ENCODE peak calls at places on chromosome 5, in eight cellular contexts. One of them, this sample, is unnamed.

GRCh38 chr5:136123236-136123768 is 9.3 kb upstream of the SMAD5 start:
- DNase-seq in brain microvascular endothelial cell: no peak
- DNase-seq in lung: no peak
- DNase-seq in epithelial cell of esophagus: peak
- DNase-seq in lower lobe of right lung: no peak
- DNase-seq in fibroblast of mammary gland: peak
- DNase-seq in A549: peak
- DNase-seq in psoas muscle: no peak
- DNase-seq in this sample: no peak

GRCh38 chr5:7576023-7576715 is 180.2 kb downstream of the ADCY2 start:
- DNase-seq in brain microvascular endothelial cell: no peak
- DNase-seq in lung: no peak
- DNase-seq in epithelial cell of esophagus: no peak
- DNase-seq in lower lobe of right lung: no peak
- DNase-seq in fibroblast of mammary gland: no peak
- DNase-seq in A549: no peak
- DNase-seq in psoas muscle: peak
- DNase-seq in this sample: no peak

GRCh38 chr5:96829336-96829735 is 21.6 kb upstream of the ERAP1 start:
- DNase-seq in brain microvascular endothelial cell: no peak
- DNase-seq in lung: no peak
- DNase-seq in epithelial cell of esophagus: no peak
- DNase-seq in lower lobe of right lung: no peak
- DNase-seq in fibroblast of mammary gland: no peak
- DNase-seq in A549: no peak
- DNase-seq in psoas muscle: no peak
- DNase-seq in this sample: no peak

GRCh38 chr5:167867281-167867680 is 424.2 kb upstream of the WWC1 start:
- DNase-seq in brain microvascular endothelial cell: no peak
- DNase-seq in lung: no peak
- DNase-seq in epithelial cell of esophagus: no peak
- DNase-seq in lower lobe of right lung: no peak
- DNase-seq in fibroblast of mammary gland: no peak
- DNase-seq in A549: no peak
- DNase-seq in psoas muscle: no peak
- DNase-seq in this sample: no peak

GRCh38 chr5:120252839-120253238 is 211.3 kb upstream of the PRR16 start:
- DNase-seq in brain microvascular endothelial cell: peak
- DNase-seq in lung: no peak
- DNase-seq in epithelial cell of esophagus: peak
- DNase-seq in lower lobe of right lung: no peak
- DNase-seq in fibroblast of mammary gland: peak
- DNase-seq in A549: no peak
- DNase-seq in psoas muscle: no peak
- DNase-seq in this sample: peak

GRCh38 chr5:56525117-56525516 is 290.2 kb upstream of the MAP3K1 start:
- DNase-seq in brain microvascular endothelial cell: peak
- DNase-seq in lung: no peak
- DNase-seq in epithelial cell of esophagus: peak
- DNase-seq in lower lobe of right lung: no peak
- DNase-seq in fibroblast of mammary gland: peak
- DNase-seq in A549: no peak
- DNase-seq in psoas muscle: no peak
- DNase-seq in this sample: no peak

GRCh38 chr5:74167206-74167929 is 473.2 kb downstream of the ENC1 start:
- DNase-seq in brain microvascular endothelial cell: peak
- DNase-seq in lung: no peak
- DNase-seq in epithelial cell of esophagus: peak
- DNase-seq in lower lobe of right lung: no peak
- DNase-seq in fibroblast of mammary gland: peak
- DNase-seq in A549: peak
- DNase-seq in psoas muscle: no peak
- DNase-seq in this sample: peak

GRCh38 chr5:140345919-140346347 is 470 bp downstream of the HBEGF start:
- DNase-seq in brain microvascular endothelial cell: peak
- DNase-seq in lung: peak
- DNase-seq in epithelial cell of esophagus: peak
- DNase-seq in lower lobe of right lung: peak
- DNase-seq in fibroblast of mammary gland: peak
- DNase-seq in A549: peak
- DNase-seq in psoas muscle: peak
- DNase-seq in this sample: peak

GRCh38 chr5:108670591-108671335 is 76.9 kb upstream of the FER start:
- DNase-seq in brain microvascular endothelial cell: no peak
- DNase-seq in lung: no peak
- DNase-seq in epithelial cell of esophagus: no peak
- DNase-seq in lower lobe of right lung: no peak
- DNase-seq in fibroblast of mammary gland: no peak
- DNase-seq in A549: no peak
- DNase-seq in psoas muscle: no peak
- DNase-seq in this sample: peak

GRCh38 chr5:57277085-57277484 is 103.2 kb downstream of the GPBP1 start:
- DNase-seq in brain microvascular endothelial cell: no peak
- DNase-seq in lung: no peak
- DNase-seq in epithelial cell of esophagus: peak
- DNase-seq in lower lobe of right lung: no peak
- DNase-seq in fibroblast of mammary gland: peak
- DNase-seq in A549: peak
- DNase-seq in psoas muscle: no peak
- DNase-seq in this sample: peak

GRCh38 chr5:67462150-67462549 is 265.6 kb upstream of the CD180 start:
- DNase-seq in brain microvascular endothelial cell: no peak
- DNase-seq in lung: no peak
- DNase-seq in epithelial cell of esophagus: no peak
- DNase-seq in lower lobe of right lung: no peak
- DNase-seq in fibroblast of mammary gland: peak
- DNase-seq in A549: no peak
- DNase-seq in psoas muscle: no peak
- DNase-seq in this sample: no peak

GRCh38 chr5:33969572-33970452 is 14.7 kb downstream of the SLC45A2 start:
- DNase-seq in brain microvascular endothelial cell: peak
- DNase-seq in lung: no peak
- DNase-seq in epithelial cell of esophagus: peak
- DNase-seq in lower lobe of right lung: no peak
- DNase-seq in fibroblast of mammary gland: peak
- DNase-seq in A549: peak
- DNase-seq in psoas muscle: no peak
- DNase-seq in this sample: peak

GRCh38 chr5:167448376-167448775 is 843.1 kb upstream of the WWC1 start:
- DNase-seq in brain microvascular endothelial cell: no peak
- DNase-seq in lung: no peak
- DNase-seq in epithelial cell of esophagus: no peak
- DNase-seq in lower lobe of right lung: no peak
- DNase-seq in fibroblast of mammary gland: no peak
- DNase-seq in A549: no peak
- DNase-seq in psoas muscle: no peak
- DNase-seq in this sample: no peak

GRCh38 chr5:35313296-35313695 is 83.0 kb upstream of the PRLR start:
- DNase-seq in brain microvascular endothelial cell: peak
- DNase-seq in lung: no peak
- DNase-seq in epithelial cell of esophagus: peak
- DNase-seq in lower lobe of right lung: no peak
- DNase-seq in fibroblast of mammary gland: peak
- DNase-seq in A549: no peak
- DNase-seq in psoas muscle: no peak
- DNase-seq in this sample: peak

GRCh38 chr5:41347569-41347968 is 134.2 kb upstream of the C6 start:
- DNase-seq in brain microvascular endothelial cell: no peak
- DNase-seq in lung: no peak
- DNase-seq in epithelial cell of esophagus: no peak
- DNase-seq in lower lobe of right lung: no peak
- DNase-seq in fibroblast of mammary gland: no peak
- DNase-seq in A549: no peak
- DNase-seq in psoas muscle: no peak
- DNase-seq in this sample: no peak

GRCh38 chr5:34959323-34959722 is 30.0 kb downstream of the DNAJC21 start:
- DNase-seq in brain microvascular endothelial cell: peak
- DNase-seq in lung: no peak
- DNase-seq in epithelial cell of esophagus: peak
- DNase-seq in lower lobe of right lung: no peak
- DNase-seq in fibroblast of mammary gland: peak
- DNase-seq in A549: no peak
- DNase-seq in psoas muscle: no peak
- DNase-seq in this sample: peak

GRCh38 chr5:59661939-59662615 is 231.4 kb downstream of the PDE4D start:
- DNase-seq in brain microvascular endothelial cell: no peak
- DNase-seq in lung: no peak
- DNase-seq in epithelial cell of esophagus: no peak
- DNase-seq in lower lobe of right lung: no peak
- DNase-seq in fibroblast of mammary gland: no peak
- DNase-seq in A549: no peak
- DNase-seq in psoas muscle: no peak
- DNase-seq in this sample: peak

GRCh38 chr5:78905084-78905938 is 79.8 kb downstream of the ARSB start:
- DNase-seq in brain microvascular endothelial cell: no peak
- DNase-seq in lung: no peak
- DNase-seq in epithelial cell of esophagus: no peak
- DNase-seq in lower lobe of right lung: no peak
- DNase-seq in fibroblast of mammary gland: peak
- DNase-seq in A549: no peak
- DNase-seq in psoas muscle: no peak
- DNase-seq in this sample: no peak

GRCh38 chr5:78903936-78904335 is 81.2 kb downstream of the ARSB start:
- DNase-seq in brain microvascular endothelial cell: no peak
- DNase-seq in lung: no peak
- DNase-seq in epithelial cell of esophagus: peak
- DNase-seq in lower lobe of right lung: no peak
- DNase-seq in fibroblast of mammary gland: peak
- DNase-seq in A549: no peak
- DNase-seq in psoas muscle: no peak
- DNase-seq in this sample: peak

GRCh38 chr5:78895616-78896015 is 89.5 kb downstream of the ARSB start:
- DNase-seq in brain microvascular endothelial cell: no peak
- DNase-seq in lung: no peak
- DNase-seq in epithelial cell of esophagus: peak
- DNase-seq in lower lobe of right lung: no peak
- DNase-seq in fibroblast of mammary gland: peak
- DNase-seq in A549: no peak
- DNase-seq in psoas muscle: no peak
- DNase-seq in this sample: no peak

GRCh38 chr5:78896128-78896527 is 89.0 kb downstream of the ARSB start:
- DNase-seq in brain microvascular endothelial cell: peak
- DNase-seq in lung: no peak
- DNase-seq in epithelial cell of esophagus: peak
- DNase-seq in lower lobe of right lung: no peak
- DNase-seq in fibroblast of mammary gland: peak
- DNase-seq in A549: no peak
- DNase-seq in psoas muscle: no peak
- DNase-seq in this sample: peak

DNA sequence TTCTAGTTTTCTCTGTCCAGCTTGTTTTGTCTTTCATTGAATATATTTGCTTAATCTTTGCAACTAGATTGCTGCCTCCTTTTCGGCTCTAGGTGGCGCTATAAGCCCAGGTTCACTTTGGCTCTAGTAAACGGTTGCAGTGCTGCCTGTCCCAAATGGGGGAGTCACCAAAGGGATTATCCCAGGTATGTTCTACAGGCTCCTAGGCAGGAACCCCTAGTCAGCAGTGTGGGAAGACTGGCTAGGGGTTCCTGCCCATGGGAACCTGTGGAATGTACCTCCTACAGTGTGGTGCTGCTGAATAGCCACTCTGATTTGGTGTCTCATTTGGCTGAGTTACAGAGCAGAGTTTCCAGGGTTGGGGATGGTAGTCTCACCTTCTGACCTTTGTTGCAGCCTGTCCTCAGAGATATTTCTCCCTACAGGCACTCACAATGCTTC is 85.2 kb downstream of the ARSB start:
- DNase-seq in brain microvascular endothelial cell: peak
- DNase-seq in lung: peak
- DNase-seq in epithelial cell of esophagus: peak
- DNase-seq in lower lobe of right lung: peak
- DNase-seq in fibroblast of mammary gland: peak
- DNase-seq in A549: peak
- DNase-seq in psoas muscle: no peak
- DNase-seq in this sample: peak
- TF ChIP-seq CTCF in brain microvascular endothelial cell: peak
- TF ChIP-seq CTCF in lung: peak
- TF ChIP-seq CTCF in epithelial cell of esophagus: peak
- TF ChIP-seq CTCF in lower lobe of right lung: peak
- TF ChIP-seq CTCF in fibroblast of mammary gland: peak
- TF ChIP-seq CTCF in A549: peak
- TF ChIP-seq CTCF in psoas muscle: peak
- TF ChIP-seq CTCF in this sample: peak

GRCh38 chr5:124651663-124652513 is 94.6 kb downstream of the ZNF608 start:
- DNase-seq in brain microvascular endothelial cell: peak
- DNase-seq in lung: peak
- DNase-seq in epithelial cell of esophagus: peak
- DNase-seq in lower lobe of right lung: peak
- DNase-seq in fibroblast of mammary gland: no peak
- DNase-seq in A549: peak
- DNase-seq in psoas muscle: peak
- DNase-seq in this sample: peak

GRCh38 chr5:124647393-124647792 is 99.0 kb downstream of the ZNF608 start:
- DNase-seq in brain microvascular endothelial cell: no peak
- DNase-seq in lung: no peak
- DNase-seq in epithelial cell of esophagus: no peak
- DNase-seq in lower lobe of right lung: no peak
- DNase-seq in fibroblast of mammary gland: no peak
- DNase-seq in A549: no peak
- DNase-seq in psoas muscle: no peak
- DNase-seq in this sample: no peak

GRCh38 chr5:124649548-124650501 is 96.6 kb downstream of the ZNF608 start:
- DNase-seq in brain microvascular endothelial cell: peak
- DNase-seq in lung: peak
- DNase-seq in epithelial cell of esophagus: peak
- DNase-seq in lower lobe of right lung: peak
- DNase-seq in fibroblast of mammary gland: peak
- DNase-seq in A549: no peak
- DNase-seq in psoas muscle: peak
- DNase-seq in this sample: peak

GRCh38 chr5:124650960-124651662 is 95.3 kb downstream of the ZNF608 start:
- DNase-seq in brain microvascular endothelial cell: peak
- DNase-seq in lung: no peak
- DNase-seq in epithelial cell of esophagus: no peak
- DNase-seq in lower lobe of right lung: no peak
- DNase-seq in fibroblast of mammary gland: peak
- DNase-seq in A549: no peak
- DNase-seq in psoas muscle: no peak
- DNase-seq in this sample: peak

GRCh38 chr5:124648902-124649467 is 97.5 kb downstream of the ZNF608 start:
- DNase-seq in brain microvascular endothelial cell: no peak
- DNase-seq in lung: no peak
- DNase-seq in epithelial cell of esophagus: no peak
- DNase-seq in lower lobe of right lung: no peak
- DNase-seq in fibroblast of mammary gland: no peak
- DNase-seq in A549: no peak
- DNase-seq in psoas muscle: no peak
- DNase-seq in this sample: no peak
- H3K4me3 ChIP-seq in brain microvascular endothelial cell: no peak
- H3K4me3 ChIP-seq in lung: no peak
- H3K4me3 ChIP-seq in epithelial cell of esophagus: no peak
- H3K4me3 ChIP-seq in lower lobe of right lung: peak
- H3K4me3 ChIP-seq in fibroblast of mammary gland: no peak
- H3K4me3 ChIP-seq in A549: no peak
- H3K4me3 ChIP-seq in psoas muscle: peak
- H3K4me3 ChIP-seq in this sample: no peak

GRCh38 chr5:174799146-174799545 is 74.8 kb downstream of the MSX2 start:
- DNase-seq in brain microvascular endothelial cell: no peak
- DNase-seq in lung: no peak
- DNase-seq in epithelial cell of esophagus: no peak
- DNase-seq in lower lobe of right lung: no peak
- DNase-seq in fibroblast of mammary gland: peak
- DNase-seq in A549: no peak
- DNase-seq in psoas muscle: no peak
- DNase-seq in this sample: peak
- TF ChIP-seq CTCF in brain microvascular endothelial cell: no peak
- TF ChIP-seq CTCF in lung: no peak
- TF ChIP-seq CTCF in epithelial cell of esophagus: no peak
- TF ChIP-seq CTCF in lower lobe of right lung: no peak
- TF ChIP-seq CTCF in fibroblast of mammary gland: no peak
- TF ChIP-seq CTCF in A549: no peak
- TF ChIP-seq CTCF in psoas muscle: no peak
- TF ChIP-seq CTCF in this sample: no peak

GRCh38 chr5:157047898-157048297 is 11.0 kb downstream of the HAVCR1 start:
- DNase-seq in brain microvascular endothelial cell: no peak
- DNase-seq in lung: no peak
- DNase-seq in epithelial cell of esophagus: no peak
- DNase-seq in lower lobe of right lung: no peak
- DNase-seq in fibroblast of mammary gland: no peak
- DNase-seq in A549: no peak
- DNase-seq in psoas muscle: no peak
- DNase-seq in this sample: no peak
- H3K4me3 ChIP-seq in brain microvascular endothelial cell: no peak
- H3K4me3 ChIP-seq in lung: no peak
- H3K4me3 ChIP-seq in epithelial cell of esophagus: no peak
- H3K4me3 ChIP-seq in lower lobe of right lung: no peak
- H3K4me3 ChIP-seq in fibroblast of mammary gland: no peak
- H3K4me3 ChIP-seq in A549: no peak
- H3K4me3 ChIP-seq in psoas muscle: no peak
- H3K4me3 ChIP-seq in this sample: no peak

This sample was measured in cardiac fibroblast.